ENCODE peak calls at places on chromosomes 16 and 17, in eight cellular contexts. C, E, B, O, J, S, W and R are unnamed samples.

GRCh38 chr17:74362811-74363498 is 1.3 kb upstream of the BTBD17 start:
- DNase-seq in W (no peak), E (no peak), C (no peak), J (no peak), O (no peak), S (no peak), B (no peak), R (no peak)

GRCh38 chr17:80260791-80261158 is at the start of gene RNF213:
- DNase-seq in B (peak), C (peak), E (peak), J (no peak), W (peak), O (peak), S (no peak), R (peak)

GRCh38 chr17:50631908-50632571 is 2.6 kb upstream of the ABCC3 start:
- DNase-seq in E (no peak), W (no peak), O (no peak), C (no peak), S (no peak), B (no peak), J (no peak), R (peak)

GRCh38 chr17:49585422-49586027 is 9.9 kb downstream of the NXPH3 start:
- DNase-seq in B (no peak), S (peak), E (no peak), J (no peak), C (peak), W (no peak), O (no peak), R (no peak)

GRCh38 chr17:7081341-7082062 is 1.5 kb upstream of the CLEC10A start:
- DNase-seq in J (no peak), C (no peak), W (no peak), O (no peak), E (peak), B (no peak), S (no peak), R (peak)

GRCh38 chr17:45225964-45226530 is 4.4 kb downstream of the FMNL1 start:
- DNase-seq in B (peak), W (peak), S (peak), E (peak), O (peak), J (peak), C (peak), R (peak)

GRCh38 chr17:50507871-50508572 is at the start of gene MYCBPAP:
- DNase-seq in E (peak), O (peak), S (peak), J (peak), W (peak), B (peak), C (peak), R (peak)

GRCh38 chr17:82937411-82938371 is 97.9 kb upstream of the ZNF750 start:
- DNase-seq in B (peak), O (no peak), J (no peak), S (peak), W (peak), E (peak), C (no peak), R (no peak)

GRCh38 chr17:14760212-14760611 is 459.3 kb downstream of the HS3ST3B1 start:
- DNase-seq in B (no peak), E (no peak), S (no peak), O (no peak), J (no peak), C (peak), W (no peak), R (no peak)

GRCh38 chr17:13925579-13925978 is 143.7 kb upstream of the COX10 start:
- DNase-seq in S (no peak), W (no peak), E (no peak), C (no peak), B (no peak), J (no peak), O (no peak), R (no peak)

DNA sequence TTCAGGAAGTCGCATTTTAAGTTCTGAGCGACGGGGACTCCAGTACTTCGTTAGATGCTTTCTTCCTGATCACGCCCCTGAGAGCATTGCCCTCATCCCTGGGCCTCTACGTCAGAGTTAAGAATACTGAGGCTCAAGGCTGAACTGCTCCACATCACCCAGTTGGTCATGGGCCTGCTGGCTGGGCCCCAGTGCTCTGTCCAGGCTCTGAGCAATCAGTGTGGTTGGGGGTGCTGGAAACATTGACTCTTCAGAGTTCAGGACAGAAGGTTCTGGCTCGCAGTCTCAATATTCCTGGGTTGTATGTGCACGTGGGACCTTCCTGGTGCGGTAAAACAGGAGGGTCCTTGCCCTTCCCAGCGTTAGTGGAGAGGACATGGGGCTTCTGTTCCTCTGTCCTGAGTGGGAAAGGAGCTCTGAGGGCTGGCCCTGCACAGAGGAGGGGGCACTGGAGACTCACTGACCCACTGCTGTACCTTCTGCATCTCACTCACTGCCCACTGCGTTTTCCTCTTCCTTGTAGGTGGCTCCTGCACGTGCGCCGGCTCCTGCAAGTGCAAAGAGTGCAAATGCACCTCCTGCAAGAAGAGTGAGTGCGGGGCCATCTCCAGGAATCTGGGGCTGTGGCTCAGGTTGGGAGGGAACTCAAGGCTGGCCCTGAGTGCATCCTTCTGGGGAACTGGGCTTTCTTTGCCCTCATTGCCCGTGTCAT is 518 bp downstream of the MT1E start:
- DNase-seq in O (peak), E (no peak), J (peak), S (peak), B (peak), C (peak), W (peak), R (no peak)
- H3K4me3 ChIP-seq in O (peak), E (peak), J (peak), S (peak), B (peak), C (no peak), W (peak), R (no peak)

DNA sequence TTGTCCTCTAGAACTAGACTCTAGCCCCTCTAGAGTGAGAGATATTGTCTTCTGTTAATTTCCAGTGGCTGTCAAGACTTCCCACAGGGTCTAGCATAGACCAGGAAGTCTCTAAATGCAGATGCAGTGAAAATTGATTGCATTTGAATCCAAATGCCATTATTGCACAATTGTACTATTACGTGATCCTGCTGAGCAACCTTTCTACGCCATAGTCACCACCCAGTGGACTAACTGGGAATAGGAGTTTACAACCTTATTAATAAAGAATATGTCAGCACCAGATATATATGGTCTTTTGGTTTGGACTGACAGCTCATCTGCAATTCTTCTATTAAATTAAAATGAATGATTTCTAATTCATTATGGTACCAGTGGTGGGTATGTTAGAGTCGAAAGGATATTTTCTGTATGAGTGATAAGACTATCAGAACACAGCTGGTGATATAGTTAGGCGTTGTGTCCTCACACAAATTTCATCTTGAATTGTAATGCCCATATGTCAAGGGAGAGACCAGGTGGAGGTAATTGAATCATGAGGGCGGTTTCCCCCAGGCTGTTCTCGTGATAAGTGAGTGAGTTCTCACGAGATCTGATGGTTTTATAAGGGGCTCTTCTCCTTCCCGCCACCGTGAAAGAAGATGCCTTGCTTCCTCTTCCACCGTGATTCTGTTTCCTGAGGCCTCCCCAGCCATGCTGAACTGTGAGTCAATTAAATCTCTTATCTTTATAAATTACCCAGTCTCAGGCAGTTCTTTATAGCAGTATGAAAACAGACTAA is 138.9 kb upstream of the CA10 start:
- DNase-seq in W (no peak), C (no peak), B (no peak), E (no peak), O (no peak), J (no peak), S (no peak), R (no peak)
- TF ChIP-seq CTCF in W (no peak), C (peak), B (no peak), E (no peak), O (no peak), J (no peak), S (no peak), R (no peak)

DNA sequence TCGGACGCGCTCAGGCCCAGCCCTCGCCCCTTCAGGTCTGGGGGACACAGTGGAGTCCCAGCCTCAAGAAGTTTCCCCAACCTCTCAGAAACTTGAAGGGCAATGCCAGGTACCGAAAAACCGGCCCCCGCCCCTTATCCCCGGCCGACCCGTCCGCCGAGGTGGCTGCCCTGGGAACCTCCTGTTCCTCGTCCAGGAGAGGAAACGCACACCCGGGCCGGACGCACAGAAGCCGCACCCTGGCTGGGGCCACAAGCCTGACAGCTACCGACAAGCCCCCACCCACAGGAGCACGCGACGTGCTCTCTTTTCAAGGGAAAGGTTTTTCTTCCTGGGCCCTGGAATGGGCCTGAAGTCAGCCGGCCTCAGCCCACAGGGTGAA is 37.2 kb downstream of the CBFA2T3 start:
- DNase-seq in E (peak), O (no peak), W (no peak), J (no peak), C (no peak), S (no peak), B (peak), R (no peak)
- H3K4me3 ChIP-seq in E (peak), O (no peak), W (peak), J (peak), C (no peak), S (peak), B (peak), R (peak)

GRCh38 chr17:77772461-77772897 is 186.0 kb upstream of the TNRC6C start:
- DNase-seq in J (peak), C (peak), E (peak), S (no peak), O (peak), W (peak), B (peak), R (peak)
- TF ChIP-seq CTCF in J (peak), C (peak), E (peak), S (no peak), O (peak), W (peak), B (peak), R (peak)

GRCh38 chr17:8384801-8385335 is 1.9 kb upstream of the RPL26 start:
- DNase-seq in E (no peak), B (no peak), O (peak), J (no peak), S (no peak), W (no peak), C (peak), R (no peak)
- H3K4me3 ChIP-seq in E (no peak), B (no peak), O (peak), J (no peak), S (no peak), W (no peak), C (peak), R (no peak)